ENCODE peak calls at places on chromosomes 6 and 20, in six cellular contexts. Z is PC-9, N is aorta, Q is WERI-Rb-1, J is thyroid gland, G is fibroblast of lung. W is an unnamed sample. For H3K36me3, the result is how much of the 10 kb centered on the place peaks cover.

GRCh38 chr20:24049081-24049480 is 60.5 kb upstream of the GGTLC1 start:
- DNase-seq in Z (no peak), N (no peak), Q (no peak), J (no peak), G (no peak), W (no peak)

GRCh38 chr6:77561768-77562314 is 91.0 kb upstream of the MEI4 start:
- DNase-seq in Z (no peak), N (no peak), Q (no peak), J (no peak), G (no peak), W (no peak)

GRCh38 chr20:42024653-42025052 is 406.5 kb upstream of the CHD6 start:
- DNase-seq in Z (no peak), N (no peak), Q (no peak), J (no peak), G (no peak), W (no peak)

GRCh38 chr6:10146723-10147451 is 268.0 kb downstream of the TFAP2A start:
- DNase-seq in Z (peak), N (no peak), Q (peak), J (no peak), G (peak), W (no peak)

GRCh38 chr6:106620931-106621672 is 8.2 kb downstream of the RTN4IP1 start:
- DNase-seq in Z (no peak), N (no peak), Q (no peak), J (no peak), G (peak), W (no peak)

GRCh38 chr6:15518878-15519277 is 143.9 kb downstream of the DTNBP1 start:
- DNase-seq in Z (no peak), N (peak), Q (no peak), J (no peak), G (no peak), W (no peak)

GRCh38 chr6:142459267-142459666 is 157.5 kb downstream of the ADGRG6 start:
- DNase-seq in Z (no peak), N (no peak), Q (no peak), J (no peak), G (peak), W (no peak)

GRCh38 chr20:258963-259362 is 1.4 kb downstream of the DEFB132 start:
- DNase-seq in Z (peak), N (no peak), Q (peak), J (no peak), G (peak), W (no peak)

GRCh38 chr6:118391086-118391485 is 157.0 kb upstream of the PLN start:
- DNase-seq in Z (no peak), N (no peak), Q (no peak), J (no peak), G (peak), W (no peak)

GRCh38 chr20:58829531-58829941 is 21.2 kb downstream of the GNAS-AS1 start:
- DNase-seq in Z (no peak), N (peak), Q (no peak), J (peak), G (peak), W (no peak)

GRCh38 chr20:57398231-57398821 is 7.1 kb downstream of the RBM38 start:
- DNase-seq in Z (no peak), N (peak), Q (no peak), J (peak), G (no peak), W (no peak)

GRCh38 chr6:129104560-129104959 is 221.6 kb downstream of the LAMA2 start:
- DNase-seq in Z (no peak), N (no peak), Q (no peak), J (no peak), G (peak), W (no peak)

GRCh38 chr6:149060300-149060984 is 257.1 kb upstream of the TAB2 start:
- DNase-seq in Z (peak), N (no peak), Q (no peak), J (no peak), G (no peak), W (peak)

GRCh38 chr6:11211235-11211634 is 21.2 kb downstream of the NEDD9 start:
- DNase-seq in Z (no peak), N (no peak), Q (no peak), J (no peak), G (peak), W (no peak)

GRCh38 chr6:20286968-20287565 is 74.8 kb upstream of the MBOAT1 start:
- DNase-seq in Z (no peak), N (no peak), Q (no peak), J (no peak), G (peak), W (no peak)

GRCh38 chr6:71468038-71468437 is 179.4 kb downstream of the OGFRL1 start:
- DNase-seq in Z (no peak), N (no peak), Q (no peak), J (no peak), G (no peak), W (no peak)

GRCh38 chr20:45052698-45053440 is 48.1 kb downstream of the KCNS1 start:
- DNase-seq in Z (no peak), N (no peak), Q (no peak), J (no peak), G (peak), W (peak)

GRCh38 chr6:3696525-3696924 is 55.0 kb downstream of the PXDC1 start:
- DNase-seq in Z (no peak), N (no peak), Q (no peak), J (no peak), G (peak), W (no peak)

GRCh38 chr6:89610149-89610642 is 28.4 kb downstream of the LYRM2 start:
- DNase-seq in Z (peak), N (peak), Q (peak), J (peak), G (peak), W (no peak)

GRCh38 chr20:2431185-2431584 is 39.4 kb downstream of the SNRPB start:
- DNase-seq in Z (no peak), N (no peak), Q (no peak), J (no peak), G (no peak), W (no peak)

GRCh38 chr20:20369353-20370086 is 1.6 kb downstream of the INSM1 start:
- DNase-seq in Z (no peak), N (no peak), Q (peak), J (peak), G (no peak), W (no peak)

GRCh38 chr6:132962936-132963579 is 148.7 kb downstream of the RPS12 start:
- DNase-seq in Z (peak), N (peak), Q (peak), J (peak), G (peak), W (peak)

GRCh38 chr6:8526619-8527018 is 91.3 kb upstream of the SLC35B3 start:
- DNase-seq in Z (no peak), N (no peak), Q (no peak), J (no peak), G (no peak), W (no peak)

GRCh38 chr20:1324598-1325172 is 4.3 kb downstream of the SDCBP2 start:
- DNase-seq in Z (no peak), N (no peak), Q (no peak), J (no peak), G (peak), W (no peak)

GRCh38 chr6:15776458-15776980 is 113.7 kb upstream of the DTNBP1 start:
- DNase-seq in Z (no peak), N (no peak), Q (no peak), J (no peak), G (no peak), W (no peak)

GRCh38 chr20:45826381-45827019 is 612 bp downstream of the TNNC2 start:
- DNase-seq in Z (no peak), N (peak), Q (peak), J (peak), G (no peak), W (no peak)

GRCh38 chr6:118739976-118740771 is 88.8 kb upstream of the CEP85L start:
- DNase-seq in Z (no peak), N (no peak), Q (no peak), J (no peak), G (peak), W (no peak)

GRCh38 chr20:4925842-4926530 is 75.3 kb downstream of the SLC23A2 start:
- DNase-seq in Z (no peak), N (peak), Q (no peak), J (peak), G (peak), W (peak)

GRCh38 chr20:11305406-11305805 is 612.3 kb upstream of the BTBD3 start:
- DNase-seq in Z (no peak), N (no peak), Q (no peak), J (no peak), G (peak), W (no peak)

GRCh38 chr6:17173071-17173470 is 71.2 kb downstream of the STMND1 start:
- DNase-seq in Z (no peak), N (no peak), Q (no peak), J (no peak), G (peak), W (no peak)

DNA sequence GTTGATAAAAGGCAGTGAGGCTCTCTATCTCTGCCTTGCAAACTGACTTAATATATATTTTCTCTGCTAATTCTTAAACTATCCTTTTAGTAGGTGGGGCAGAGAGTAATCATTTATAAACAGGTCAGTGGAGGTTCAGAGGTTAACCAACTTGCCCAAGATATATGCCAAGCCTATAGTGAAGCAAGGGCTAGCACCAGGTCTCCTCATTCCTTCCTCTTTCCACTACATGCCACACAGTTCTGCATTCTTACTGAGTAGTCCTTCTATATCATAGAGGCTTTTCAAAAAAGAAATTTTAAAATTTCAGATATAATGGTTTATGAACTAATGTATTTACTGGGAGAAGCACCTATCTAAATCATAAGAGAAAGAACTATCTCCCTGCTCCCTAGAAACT is 8.5 kb downstream of the ARG1 start:
- DNase-seq in Z (no peak), N (no peak), Q (no peak), J (no peak), G (no peak), W (no peak)
- H3K36me3 ChIP-seq in Z (under half), N (under half), Q (under half), J (under half), G (under half), W (under half)

DNA sequence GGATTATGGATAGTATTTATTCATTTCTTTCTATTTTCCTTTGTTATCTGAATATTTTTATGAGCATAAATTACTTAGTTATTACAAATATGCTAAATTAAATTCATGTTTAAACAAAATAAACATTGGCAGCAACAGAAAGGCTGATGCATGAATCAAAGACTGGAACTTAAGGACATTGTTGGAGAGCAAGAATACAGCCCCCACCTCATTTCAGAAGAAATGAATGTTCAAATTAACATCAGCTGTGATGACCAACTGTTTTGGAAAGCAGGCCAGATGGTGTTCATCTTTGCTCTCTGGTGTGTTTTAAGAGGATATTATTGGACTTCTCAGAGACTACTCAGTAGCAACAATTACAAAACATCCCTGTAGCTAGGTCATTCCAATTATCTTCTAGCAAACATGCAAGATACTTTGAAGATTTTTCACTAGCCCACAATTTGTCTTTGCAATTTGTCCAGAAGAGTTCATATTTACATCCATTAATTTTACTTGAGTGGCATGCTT is 118.6 kb upstream of the DOK5 start:
- DNase-seq in Z (no peak), N (no peak), Q (no peak), J (no peak), G (no peak), W (no peak)
- H3K36me3 ChIP-seq in Z (under half), N (under half), Q (under half), J (under half), G (under half), W (under half)

DNA sequence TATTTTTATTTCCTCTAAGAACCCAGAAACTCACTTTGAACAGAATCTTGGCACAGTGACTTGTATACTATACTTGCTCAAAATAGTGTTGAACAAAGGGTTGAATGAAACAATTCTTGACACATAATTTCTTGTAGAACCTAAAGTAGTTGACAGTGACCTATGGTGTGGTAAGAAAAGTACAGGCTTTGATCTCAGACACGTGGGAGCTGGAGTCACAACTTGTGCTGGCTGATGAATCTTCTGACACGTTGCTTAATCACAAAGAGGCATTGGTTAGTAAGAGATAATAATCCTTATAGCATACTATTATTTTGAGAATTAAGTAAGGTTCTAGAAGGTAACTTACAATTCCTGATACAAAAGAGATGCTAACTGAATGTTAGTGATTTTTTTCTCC is 30.6 kb upstream of the CD2AP start:
- DNase-seq in Z (no peak), N (no peak), Q (no peak), J (no peak), G (peak), W (peak)
- H3K36me3 ChIP-seq in Z (under half), N (under half), Q (under half), J (under half), G (under half), W (under half)

DNA sequence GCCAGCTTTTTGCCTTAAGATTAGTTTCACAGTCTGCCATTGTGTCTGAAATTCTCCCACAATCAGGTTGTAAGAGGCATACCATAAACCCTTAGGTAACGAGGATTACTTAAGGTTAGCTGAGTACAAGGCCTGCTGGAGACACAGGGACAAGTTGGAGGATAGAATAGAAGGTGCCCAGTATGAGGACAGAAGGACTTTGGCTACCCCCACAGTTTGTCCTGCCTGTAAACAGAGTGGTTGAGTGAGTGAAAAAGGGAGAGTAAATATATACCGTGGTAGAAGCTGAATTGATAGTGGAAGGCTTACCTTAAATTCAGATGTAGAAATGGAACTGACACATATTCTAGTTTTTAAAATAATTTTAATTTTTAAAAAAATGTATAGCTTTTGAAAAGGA is 19.3 kb downstream of the RPRD1B start:
- DNase-seq in Z (no peak), N (no peak), Q (no peak), J (no peak), G (no peak), W (no peak)
- H3K36me3 ChIP-seq in Z (under half), N (under half), Q (half or more), J (under half), G (under half), W (under half)

DNA sequence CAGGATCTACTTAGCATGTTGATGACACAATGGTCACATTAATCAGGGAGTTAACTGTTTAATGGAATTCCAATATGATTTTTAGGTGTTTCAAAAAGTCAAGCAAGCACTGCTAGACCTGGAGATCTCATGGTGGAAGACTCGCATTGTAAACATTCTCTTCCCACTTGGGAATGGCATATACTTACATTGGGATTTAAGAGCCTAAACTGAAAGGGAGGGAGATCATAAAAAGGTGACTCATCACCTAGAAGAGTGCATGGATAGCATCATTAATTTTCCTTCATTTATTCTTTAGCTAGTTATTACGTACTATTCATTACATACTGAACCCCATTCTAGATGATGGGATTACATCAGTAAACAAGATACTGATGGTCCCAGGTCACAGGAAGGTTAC is 185.4 kb downstream of the TASP1 start:
- DNase-seq in Z (no peak), N (no peak), Q (no peak), J (no peak), G (no peak), W (no peak)
- H3K36me3 ChIP-seq in Z (under half), N (under half), Q (under half), J (under half), G (under half), W (under half)